ENCODE peak calls at places on chromosome 3, in six cellular contexts. X, J, M, A, I and Q are unnamed samples.

GRCh38 chr3:161557751-161558150 is 61.1 kb downstream of the OTOL1 start:
- DNase-seq in M (no peak), A (no peak), X (no peak), I (no peak), J (no peak), Q (no peak)

GRCh38 chr3:117322866-117323265 is 613.3 kb downstream of the TUSC7 start:
- DNase-seq in X (peak; percentile 54), M (peak; percentile 6), J (no peak), A (peak; percentile 30), I (no peak), Q (peak; percentile 28)

GRCh38 chr3:184337315-184337714 is at the start of gene FAM131A:
- DNase-seq in A (no peak), X (no peak), J (no peak), M (no peak), I (no peak), Q (peak; percentile 28)

GRCh38 chr3:187101184-187102072 is 37.9 kb downstream of the RPL39L start:
- DNase-seq in A (peak; percentile 82), J (no peak), I (no peak), M (no peak), X (peak; percentile 49), Q (peak; percentile 71)

GRCh38 chr3:86990171-86990733 is 697 bp downstream of the VGLL3 start:
- DNase-seq in J (peak; percentile 73), X (peak; percentile 76), I (peak; percentile 13), M (no peak), A (peak; percentile 38), Q (peak; percentile 26)

GRCh38 chr3:114758828-114759709 is 388.0 kb downstream of the ZBTB20 start:
- DNase-seq in J (no peak), A (peak; percentile 65), M (no peak), X (no peak), I (no peak), Q (peak; percentile 59)

GRCh38 chr3:121885386-121885785 is 8.8 kb upstream of the SLC15A2 start:
- DNase-seq in X (peak; percentile 6), M (no peak), J (no peak), I (no peak), A (no peak), Q (peak; percentile 1)

GRCh38 chr3:23895181-23895580 is 21.6 kb downstream of the NKIRAS1 start:
- DNase-seq in I (no peak), M (no peak), J (no peak), A (no peak), X (no peak), Q (no peak)

GRCh38 chr3:121545049-121545563 is 682 bp downstream of the POLQ start:
- DNase-seq in M (no peak), A (peak; percentile 56), X (peak; percentile 36), J (no peak), I (no peak), Q (no peak)

GRCh38 chr3:57006048-57006709 is 54.3 kb upstream of the SPATA12 start:
- DNase-seq in M (no peak), J (no peak), X (no peak), I (no peak), A (no peak), Q (no peak)

GRCh38 chr3:42807929-42808328 is 1.3 kb upstream of the ACKR2 start:
- DNase-seq in X (peak; percentile 56), M (no peak), A (no peak), J (no peak), I (no peak), Q (no peak)

GRCh38 chr3:129617381-129618185 is 11.1 kb upstream of the PLXND1 start:
- DNase-seq in X (no peak), J (no peak), A (no peak), I (no peak), M (no peak), Q (no peak)

GRCh38 chr3:195753609-195754008 is 32.8 kb downstream of the MUC20 start:
- DNase-seq in J (no peak), M (no peak), X (no peak), I (no peak), A (no peak), Q (no peak)

GRCh38 chr3:99931059-99931458 is 113.4 kb downstream of the CMSS1 start:
- DNase-seq in M (no peak), X (no peak), J (no peak), I (no peak), A (no peak), Q (no peak)

GRCh38 chr3:115638991-115639390 is 15.7 kb downstream of the GAP43 start:
- DNase-seq in A (no peak), M (no peak), J (no peak), X (no peak), I (no peak), Q (no peak)

GRCh38 chr3:53044371-53045106 is 1.3 kb downstream of the SFMBT1 start:
- DNase-seq in X (peak; percentile 34), M (peak; percentile 14), J (no peak), I (no peak), A (peak; percentile 48), Q (peak; percentile 40)

GRCh38 chr3:36941658-36942057 is 3.2 kb downstream of the TRANK1 start:
- DNase-seq in X (no peak), J (no peak), I (no peak), M (no peak), A (peak; percentile 45), Q (peak; percentile 31)

GRCh38 chr3:50184242-50184978 is 7.0 kb upstream of the GNAT1 start:
- DNase-seq in I (no peak), J (no peak), M (no peak), X (no peak), A (no peak), Q (no peak)

GRCh38 chr3:150365132-150365604 is 42.9 kb upstream of the TSC22D2 start:
- DNase-seq in A (peak; percentile 84), X (no peak), I (no peak), M (no peak), J (no peak), Q (peak; percentile 84)

GRCh38 chr3:131795382-131796085 is 239.3 kb downstream of the CPNE4 start:
- DNase-seq in A (peak; percentile 22), X (peak; percentile 54), J (no peak), M (no peak), I (no peak), Q (no peak)

GRCh38 chr3:25137606-25138005 is 290.5 kb upstream of the RARB start:
- DNase-seq in J (no peak), I (no peak), A (no peak), M (no peak), X (no peak), Q (no peak)

GRCh38 chr3:183272792-183273191 is 19.7 kb downstream of the B3GNT5 start:
- DNase-seq in J (no peak), M (no peak), I (no peak), A (no peak), X (no peak), Q (no peak)

GRCh38 chr3:38649500-38650247 is at the start of gene SCN5A:
- DNase-seq in M (no peak), I (no peak), A (peak; percentile 11), J (peak; percentile 73), X (peak; percentile 54), Q (no peak)

GRCh38 chr3:178217479-178217878 is 318.8 kb upstream of the KCNMB2 start:
- DNase-seq in X (no peak), J (no peak), I (no peak), A (no peak), M (no peak), Q (no peak)

GRCh38 chr3:23760871-23761373 is 44.8 kb upstream of the UBE2E1 start:
- DNase-seq in I (no peak), A (no peak), J (peak; percentile 54), X (peak; percentile 34), M (no peak), Q (no peak)

GRCh38 chr3:115975353-115975752 is 352.0 kb downstream of the GAP43 start:
- DNase-seq in I (no peak), X (no peak), M (no peak), A (peak; percentile 88), J (no peak), Q (peak; percentile 91)

GRCh38 chr3:5190147-5190791 is 2.8 kb downstream of the EDEM1 start:
- DNase-seq in J (no peak), I (no peak), A (no peak), X (no peak), M (no peak), Q (no peak)

GRCh38 chr3:123385072-123385471 is 63.8 kb downstream of the ADCY5 start:
- DNase-seq in I (no peak), A (peak; percentile 22), J (no peak), M (no peak), X (no peak), Q (peak; percentile 37)

GRCh38 chr3:146326875-146327543 is 76.1 kb upstream of the PLSCR4 start:
- DNase-seq in I (no peak), A (peak; percentile 70), M (peak; percentile 29), X (peak; percentile 46), J (no peak), Q (peak; percentile 82)

GRCh38 chr3:111081008-111081545 is 9.5 kb downstream of the NECTIN3 start:
- DNase-seq in A (peak; percentile 53), X (peak; percentile 22), I (no peak), M (no peak), J (no peak), Q (peak; percentile 51)
- H3K4me1 ChIP-seq in A (peaks cover 4% of the 10 kb centered on the region), X (peaks cover 9% of the 10 kb centered on the region), I (peaks cover 21% of the 10 kb centered on the region), M (no peaks in the 10 kb centered on the region), J (peaks cover 3% of the 10 kb centered on the region), Q (peaks cover 16% of the 10 kb centered on the region)

GRCh38 chr3:158420654-158421396 is 150.2 kb upstream of the MLF1 start:
- DNase-seq in A (peak; percentile 58), M (no peak), J (no peak), I (no peak), X (no peak), Q (peak; percentile 90)

GRCh38 chr3:158419820-158420653 is 151.0 kb upstream of the MLF1 start:
- DNase-seq in M (no peak), A (no peak), J (no peak), I (no peak), X (no peak), Q (no peak)

DNA sequence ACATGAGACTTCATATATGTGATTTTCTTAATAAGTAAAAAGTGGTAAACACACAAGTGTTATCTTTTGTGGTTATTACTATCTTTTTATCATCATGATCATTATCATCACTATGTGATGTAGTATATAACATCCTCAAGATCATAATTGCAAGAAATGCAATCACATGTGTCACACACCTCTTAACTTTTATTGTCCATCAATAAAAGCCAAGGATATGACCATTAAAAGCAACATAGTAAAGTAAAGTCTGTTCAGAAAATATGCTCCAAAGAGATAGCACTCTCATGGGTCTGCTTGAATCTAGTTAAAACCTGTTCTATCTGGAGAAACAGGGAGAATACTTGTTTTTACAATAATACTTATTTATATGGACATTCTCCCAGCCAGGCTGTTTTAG is 153.0 kb upstream of the MLF1 start:
- DNase-seq in A (no peak), J (no peak), X (no peak), I (no peak), M (no peak), Q (no peak)
- H2BK15ac ChIP-seq in A (no peak overlapping the region), J (no peak overlapping the region), X (no peak overlapping the region), I (no peak overlapping the region), M (no peak overlapping the region), Q (no peak overlapping the region)

DNA sequence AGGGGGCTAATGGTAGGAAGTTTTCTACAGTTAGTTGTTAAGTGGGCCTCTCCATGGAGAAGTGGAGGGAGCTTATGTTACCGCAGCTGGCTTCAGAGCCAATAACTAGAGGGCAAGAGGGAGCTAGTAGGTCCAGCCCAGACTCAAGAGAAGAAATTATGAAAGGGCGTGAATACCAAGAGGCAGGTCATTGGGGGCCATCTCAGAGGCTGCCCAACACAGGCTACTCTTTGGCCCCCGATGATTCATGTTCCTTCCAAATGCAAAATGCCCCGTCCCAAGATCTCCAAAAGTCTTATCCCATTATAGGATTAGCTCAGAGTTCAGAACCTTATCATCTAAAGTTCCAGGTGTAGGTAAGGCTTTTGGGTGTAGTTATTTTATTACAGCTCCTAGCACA is 94.5 kb downstream of the FNDC3B start:
- DNase-seq in M (no peak), A (no peak), X (no peak), J (no peak), I (no peak), Q (no peak)
- H3K4me1 ChIP-seq in M (peaks cover 7% of the 10 kb centered on the region), A (peaks cover 9% of the 10 kb centered on the region), X (peaks cover 23% of the 10 kb centered on the region), J (peaks cover 18% of the 10 kb centered on the region), I (peaks cover 14% of the 10 kb centered on the region), Q (peaks cover 28% of the 10 kb centered on the region)

GRCh38 chr3:103403191-103403590 is 968.4 kb downstream of the ZPLD1 start:
- DNase-seq in A (no peak), I (no peak), J (no peak), M (no peak), X (no peak), Q (no peak)
- H2BK15ac ChIP-seq in A (no peak overlapping the region), I (no peak overlapping the region), J (no peak overlapping the region), M (no peak overlapping the region), X (no peak overlapping the region), Q (no peak overlapping the region)